ENCODE peak calls at places on chromosomes 13 and 19, in eight cellular contexts. O is choroid plexus epithelial cell, U is mucosa of descending colon, S is pancreas, E is Peyer's patch, B is heart left ventricle, W is psoas muscle, I is brain microvascular endothelial cell. M is an unnamed sample.

GRCh38 chr13:20882206-20882605 is 20.3 kb downstream of the XPO4 start:
- DNase-seq in S (no peak), U (no peak), W (no peak), I (peak; percentile 10), O (peak; percentile 41), B (no peak), E (no peak), M (no peak)

GRCh38 chr19:40309666-40310065 is 24.5 kb upstream of the AKT2 start:
- DNase-seq in O (no peak), E (no peak), U (no peak), W (no peak), S (no peak), I (no peak), B (no peak), M (no peak)

GRCh38 chr19:17450264-17451075 is 2.0 kb upstream of the TMEM221 start:
- DNase-seq in E (peak; percentile 66), I (no peak), S (no peak), O (no peak), B (no peak), W (no peak), U (no peak), M (no peak)

GRCh38 chr13:59867867-59868266 is 295.9 kb downstream of the DIAPH3 start:
- DNase-seq in S (no peak), O (no peak), B (no peak), I (no peak), U (no peak), W (no peak), E (no peak), M (no peak)

GRCh38 chr13:86906458-86906857 is 764.7 kb upstream of the SLITRK5 start:
- DNase-seq in O (peak; percentile 55), I (no peak), W (no peak), B (no peak), S (no peak), U (no peak), E (no peak), M (no peak)

GRCh38 chr13:37164635-37165034 is 59.2 kb upstream of the CSNK1A1L start:
- DNase-seq in B (no peak), O (no peak), E (no peak), W (no peak), S (no peak), U (no peak), I (no peak), M (no peak)

GRCh38 chr13:92175330-92175729 is 776.9 kb downstream of the GPC5 start:
- DNase-seq in O (peak; percentile 93), I (peak; percentile 78), S (no peak), E (no peak), B (no peak), W (no peak), U (no peak), M (no peak)

GRCh38 chr13:95386370-95386769 is 85.1 kb upstream of the ABCC4 start:
- DNase-seq in E (no peak), S (no peak), B (no peak), W (no peak), O (no peak), I (no peak), U (no peak), M (no peak)

GRCh38 chr13:106796280-106797047 is 228.5 kb upstream of the ARGLU1 start:
- DNase-seq in O (no peak), I (no peak), S (no peak), U (no peak), B (no peak), E (no peak), W (no peak), M (no peak)

GRCh38 chr13:40115456-40115855 is 460.0 kb downstream of the COG6 start:
- DNase-seq in U (no peak), W (no peak), I (peak; percentile 22), O (peak; percentile 72), E (no peak), S (no peak), B (no peak), M (no peak)

GRCh38 chr19:43311706-43312105 is 41.8 kb upstream of the CD177 start:
- DNase-seq in B (no peak), U (no peak), W (no peak), S (no peak), I (no peak), O (no peak), E (no peak), M (no peak)

GRCh38 chr19:49391581-49392399 is 3.7 kb downstream of the KASH5 start:
- DNase-seq in W (peak; percentile 77), O (peak; percentile 84), U (peak; percentile 87), E (peak; percentile 93), S (peak; percentile 81), I (peak; percentile 38), B (peak; percentile 82), M (peak; percentile 67)

GRCh38 chr19:37817180-37817911 is 38.0 kb upstream of the ZNF573 start:
- DNase-seq in E (peak; percentile 65), O (peak; percentile 61), W (peak; percentile 82), I (peak; percentile 34), S (peak; percentile 72), B (peak; percentile 93), U (peak; percentile 84), M (peak; percentile 31)

GRCh38 chr19:1170938-1171754 is 2.9 kb downstream of the SBNO2 start:
- DNase-seq in W (no peak), O (no peak), E (no peak), I (no peak), S (no peak), U (no peak), B (no peak), M (no peak)

GRCh38 chr13:106550570-106551135 is 15.2 kb upstream of the EFNB2 start:
- DNase-seq in E (no peak), W (no peak), S (no peak), I (no peak), U (no peak), B (no peak), O (no peak), M (no peak)

GRCh38 chr13:46553521-46553885 is 533 bp downstream of the LRCH1 start:
- DNase-seq in B (no peak), U (no peak), O (no peak), E (peak; percentile 56), I (no peak), S (no peak), W (no peak), M (peak; percentile 52)

GRCh38 chr13:108176685-108177274 is 38.6 kb downstream of the LIG4 start:
- DNase-seq in S (no peak), O (peak; percentile 67), I (peak; percentile 49), U (no peak), B (no peak), W (no peak), E (peak; percentile 72), M (peak; percentile 25)

GRCh38 chr19:43755256-43755801 is 567 bp upstream of the SMG9 start:
- DNase-seq in U (peak; percentile 91), W (peak; percentile 84), B (peak; percentile 88), I (peak; percentile 42), E (peak; percentile 92), O (peak; percentile 71), S (peak; percentile 80), M (peak; percentile 73)

GRCh38 chr13:101623469-101624209 is 171.2 kb downstream of the ITGBL1 start:
- DNase-seq in B (no peak), U (no peak), S (no peak), W (no peak), E (no peak), O (peak; percentile 46), I (peak; percentile 20), M (no peak)

DNA sequence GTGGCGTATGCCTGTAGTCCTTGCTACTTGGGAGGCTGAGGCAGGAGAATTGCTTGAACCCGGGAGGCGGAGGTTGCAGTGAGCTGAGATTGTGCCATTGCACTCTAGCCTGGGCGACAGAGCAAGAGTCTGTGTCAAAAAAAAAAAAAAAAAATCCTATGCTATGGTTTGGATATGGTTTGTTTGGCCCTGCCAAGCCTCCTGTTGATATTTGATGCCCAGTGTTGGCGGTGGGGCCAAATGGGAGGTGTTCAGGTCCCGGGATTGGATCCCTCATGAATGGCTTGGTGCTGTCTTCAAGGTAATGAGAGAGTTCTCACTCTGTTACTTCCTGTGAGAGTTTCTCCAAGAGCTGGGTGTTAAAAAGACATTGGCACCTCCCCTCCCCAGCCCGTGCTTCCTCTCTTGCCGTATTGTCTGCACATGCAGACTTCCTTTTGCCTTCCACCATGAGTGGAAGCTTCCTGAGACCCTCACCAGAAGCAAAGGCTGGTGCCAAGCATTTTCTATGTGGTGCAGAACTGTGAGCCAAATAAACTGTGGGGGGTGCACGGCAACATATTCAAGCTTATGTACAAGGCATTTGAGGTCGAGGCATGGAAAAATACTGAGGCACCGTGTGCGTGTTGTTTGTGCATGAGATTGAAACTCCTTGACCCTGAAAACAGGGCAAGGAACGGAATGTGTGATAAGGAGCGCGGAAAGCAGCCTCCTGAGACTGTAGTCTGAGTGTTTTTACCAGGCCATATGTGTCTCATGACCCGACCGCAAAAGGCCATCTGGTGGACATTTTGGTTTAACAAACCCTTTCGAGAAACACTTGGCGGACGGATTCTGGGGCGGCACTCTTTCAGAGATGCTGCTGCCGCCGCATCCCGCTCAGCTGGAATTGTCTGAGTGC is 7.3 kb downstream of the SIGLEC9 start:
- DNase-seq in E (peak; percentile 65), S (no peak), U (no peak), W (no peak), I (peak; percentile 79), B (peak; percentile 73), O (peak; percentile 98), M (no peak)
- TF ChIP-seq CTCF in E (no peak), S (no peak), U (no peak), W (no peak), I (peak; percentile 9), B (no peak), O (peak; percentile 35), M (no peak)

GRCh38 chr13:87999791-88000190 is 328.6 kb downstream of the SLITRK5 start:
- DNase-seq in B (no peak), O (peak; percentile 27), S (no peak), E (no peak), W (no peak), I (no peak), U (no peak), M (no peak)
- TF ChIP-seq CTCF in B (no peak), O (peak; percentile 23), S (no peak), E (no peak), W (no peak), I (peak; percentile 42), U (no peak), M (no peak)

GRCh38 chr19:3656073-3656746 is 29.6 kb upstream of the CACTIN start:
- DNase-seq in O (no peak), U (no peak), I (no peak), S (no peak), B (no peak), W (no peak), E (no peak), M (no peak)

GRCh38 chr19:3657395-3657769 is 30.8 kb upstream of the CACTIN start:
- DNase-seq in U (no peak), I (no peak), E (no peak), O (no peak), S (no peak), W (no peak), B (no peak), M (no peak)

GRCh38 chr19:3658004-3658822 is 31.6 kb upstream of the CACTIN start:
- DNase-seq in O (no peak), S (peak; percentile 76), E (no peak), W (no peak), B (peak; percentile 51), U (no peak), I (no peak), M (no peak)

GRCh38 chr19:3655402-3656072 is 28.9 kb upstream of the CACTIN start:
- DNase-seq in E (no peak), S (no peak), B (peak; percentile 78), W (peak; percentile 55), O (peak; percentile 85), U (no peak), I (peak; percentile 89), M (peak; percentile 26)

GRCh38 chr19:3656747-3657394 is 30.3 kb upstream of the CACTIN start:
- DNase-seq in B (no peak), S (no peak), U (no peak), O (no peak), E (no peak), W (no peak), I (no peak), M (no peak)
- TF ChIP-seq CTCF in B (no peak), S (no peak), U (no peak), O (peak; percentile 18), E (no peak), W (no peak), I (peak; percentile 30), M (no peak)

GRCh38 chr19:3315676-3315973 is 50.8 kb upstream of the NFIC start:
- DNase-seq in E (no peak), W (no peak), I (no peak), O (no peak), B (no peak), U (no peak), S (no peak), M (no peak)
- TF ChIP-seq CTCF in E (no peak), W (no peak), I (no peak), O (no peak), B (no peak), U (no peak), S (no peak), M (no peak)